ENCODE peak calls at places on chromosomes 6 and 20, in seven cellular contexts. I is colonic mucosa; P is sigmoid colon; Z is fibroblast of mammary gland; A is lower lobe of right lung; F is CD8-positive, alpha-beta T cell; V is psoas muscle. M is an unnamed sample.
A peak's percentile ranks its signal among the peaks of the same experiment; 100 is the strongest.

GRCh38 chr6:158488065-158488464 is 71.8 kb upstream of the TMEM181 start:
- DNase-seq in P (no peak), I (no peak), Z (peak; percentile 98), F (no peak), V (no peak), A (no peak), M (peak; percentile 95)

GRCh38 chr20:58393299-58393698 is 4.3 kb downstream of the VAPB start:
- DNase-seq in V (no peak), F (no peak), I (no peak), Z (peak; percentile 57), A (no peak), P (no peak), M (no peak)

GRCh38 chr6:113352029-113352801 is 504.9 kb upstream of the MARCKS start:
- DNase-seq in F (no peak), I (peak; percentile 60), Z (peak; percentile 72), V (no peak), A (no peak), P (no peak), M (peak; percentile 37)

GRCh38 chr6:15244605-15245360 is 1.1 kb upstream of the JARID2 start:
- DNase-seq in I (peak; percentile 77), A (peak; percentile 84), Z (peak; percentile 69), F (peak; percentile 31), P (peak; percentile 95), V (peak; percentile 96), M (no peak)

GRCh38 chr20:31711416-31712111 is 11.1 kb downstream of the BCL2L1 start:
- DNase-seq in Z (no peak), P (no peak), V (no peak), A (no peak), I (no peak), F (no peak), M (no peak)

GRCh38 chr6:119351005-119351394 is 1.4 kb upstream of the MAN1A1 start:
- DNase-seq in F (no peak), A (no peak), P (no peak), V (no peak), I (no peak), Z (peak; percentile 74), M (no peak)

GRCh38 chr6:159953091-159953581 is 15.7 kb upstream of the IGF2R start:
- DNase-seq in Z (peak; percentile 84), F (no peak), A (peak; percentile 78), P (peak; percentile 71), V (peak; percentile 75), I (peak; percentile 37), M (peak; percentile 93)

GRCh38 chr6:36608788-36609563 is 14.8 kb downstream of the SRSF3 start:
- DNase-seq in A (no peak), V (no peak), Z (no peak), P (peak; percentile 46), F (no peak), I (no peak), M (no peak)

GRCh38 chr6:106439459-106439858 is 78.9 kb downstream of the CRYBG1 start:
- DNase-seq in P (no peak), F (no peak), V (no peak), I (no peak), A (no peak), Z (peak; percentile 41), M (no peak)

GRCh38 chr6:160042014-160042773 is 73.3 kb downstream of the IGF2R start:
- DNase-seq in Z (peak; percentile 91), F (no peak), V (no peak), P (no peak), I (no peak), A (no peak), M (no peak)

GRCh38 chr6:168051648-168052047 is 27.4 kb downstream of the FRMD1 start:
- DNase-seq in V (no peak), A (no peak), Z (no peak), P (no peak), F (no peak), I (no peak), M (no peak)

GRCh38 chr20:32332614-32333013 is 25.5 kb upstream of the ASXL1 start:
- DNase-seq in F (no peak), V (no peak), P (no peak), I (no peak), Z (peak; percentile 86), A (no peak), M (peak; percentile 60)

GRCh38 chr6:42845327-42845694 is 34.1 kb upstream of the RPL7L1 start:
- DNase-seq in V (no peak), P (no peak), A (no peak), F (no peak), I (peak; percentile 68), Z (no peak), M (no peak)

GRCh38 chr6:70849348-70850069 is 107.4 kb downstream of the B3GAT2 start:
- DNase-seq in V (no peak), Z (peak; percentile 4), F (no peak), I (no peak), P (no peak), A (no peak), M (no peak)

GRCh38 chr6:11278207-11278559 is 45.7 kb upstream of the NEDD9 start:
- DNase-seq in A (no peak), F (no peak), P (no peak), Z (no peak), V (no peak), I (no peak), M (no peak)

GRCh38 chr6:142011156-142011555 is 121.6 kb upstream of the GJE1 start:
- DNase-seq in V (no peak), I (no peak), Z (peak; percentile 50), P (no peak), A (no peak), F (no peak), M (no peak)

GRCh38 chr6:142008776-142009175 is 123.9 kb upstream of the GJE1 start:
- DNase-seq in F (no peak), I (no peak), V (no peak), A (no peak), P (no peak), Z (no peak), M (no peak)

GRCh38 chr6:142005044-142005443 is 127.7 kb upstream of the GJE1 start:
- DNase-seq in F (no peak), A (no peak), V (no peak), Z (no peak), I (no peak), P (no peak), M (no peak)

GRCh38 chr6:142009647-142010046 is 123.1 kb upstream of the GJE1 start:
- DNase-seq in I (no peak), P (no peak), V (no peak), A (no peak), Z (no peak), F (no peak), M (peak; percentile 64)

DNA sequence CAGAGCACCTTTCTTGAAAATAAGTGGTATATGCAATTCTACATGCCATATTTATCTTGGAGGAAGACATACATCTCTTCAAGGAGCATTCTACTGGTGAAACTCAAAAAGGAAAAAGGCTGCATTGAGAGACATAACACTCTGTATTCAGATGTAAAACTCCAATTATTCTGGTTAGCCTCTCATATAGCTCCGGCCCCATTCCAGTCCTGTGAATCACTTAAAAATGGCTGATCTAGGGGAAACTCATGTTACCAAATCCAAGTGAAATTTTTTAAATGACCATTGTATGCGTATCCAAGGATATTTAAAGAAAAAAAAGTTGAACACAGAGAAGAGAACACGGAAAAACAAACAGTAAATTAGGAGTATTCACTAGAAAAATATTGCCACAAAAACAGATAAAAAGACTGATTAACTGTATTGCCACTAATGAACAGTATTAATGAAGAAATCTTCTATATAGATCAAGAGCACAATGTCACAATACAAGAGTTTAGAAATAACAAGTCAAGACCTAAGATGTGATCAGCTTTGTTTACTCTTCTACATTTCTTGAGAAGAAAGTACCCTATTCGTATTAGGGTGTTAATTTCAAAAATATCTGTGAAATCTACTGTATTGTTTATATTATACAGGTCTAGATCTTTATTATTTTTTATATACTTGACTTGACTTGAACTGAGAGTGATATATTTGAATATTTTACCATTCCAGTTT is 124.5 kb upstream of the GJE1 start:
- DNase-seq in A (no peak), Z (no peak), P (no peak), F (no peak), V (no peak), I (no peak), M (no peak)
- H3K4me3 ChIP-seq in A (no peak overlapping the region), Z (no peak overlapping the region), P (no peak overlapping the region), F (no peak overlapping the region), V (no peak overlapping the region), I (no peak overlapping the region), M (no peak overlapping the region)

GRCh38 chr6:31495580-31495979 is 2.4 kb upstream of the MICB start:
- DNase-seq in F (no peak), V (no peak), I (no peak), P (no peak), A (no peak), Z (peak; percentile 56), M (no peak)
- H3K4me3 ChIP-seq in F (no peak overlapping the region), V (peak overlapping the region; percentile 67), I (peak overlapping the region; percentile 53), P (no peak overlapping the region), A (peak overlapping the region; percentile 79), Z (peak overlapping the region; percentile 66), M (peak overlapping the region; percentile 53)

GRCh38 chr6:2127484-2127911 is 117.9 kb downstream of the GMDS start:
- DNase-seq in P (peak; percentile 66), V (peak; percentile 75), A (peak; percentile 54), I (no peak), F (no peak), Z (no peak), M (no peak)

GRCh38 chr6:2126351-2126750 is 119.1 kb downstream of the GMDS start:
- DNase-seq in F (no peak), Z (no peak), A (no peak), P (no peak), V (no peak), I (no peak), M (no peak)

GRCh38 chr6:2132911-2133310 is 112.5 kb downstream of the GMDS start:
- DNase-seq in P (no peak), A (no peak), F (no peak), V (no peak), Z (no peak), I (no peak), M (no peak)

GRCh38 chr6:2132416-2132815 is 113.0 kb downstream of the GMDS start:
- DNase-seq in V (no peak), Z (peak; percentile 27), I (no peak), P (no peak), A (no peak), F (no peak), M (no peak)

GRCh38 chr6:2129076-2129695 is 116.2 kb downstream of the GMDS start:
- DNase-seq in P (no peak), A (no peak), I (no peak), V (no peak), Z (no peak), F (no peak), M (no peak)
- H3K4me3 ChIP-seq in P (no peak overlapping the region), A (no peak overlapping the region), I (no peak overlapping the region), V (no peak overlapping the region), Z (no peak overlapping the region), F (no peak overlapping the region), M (no peak overlapping the region)

DNA sequence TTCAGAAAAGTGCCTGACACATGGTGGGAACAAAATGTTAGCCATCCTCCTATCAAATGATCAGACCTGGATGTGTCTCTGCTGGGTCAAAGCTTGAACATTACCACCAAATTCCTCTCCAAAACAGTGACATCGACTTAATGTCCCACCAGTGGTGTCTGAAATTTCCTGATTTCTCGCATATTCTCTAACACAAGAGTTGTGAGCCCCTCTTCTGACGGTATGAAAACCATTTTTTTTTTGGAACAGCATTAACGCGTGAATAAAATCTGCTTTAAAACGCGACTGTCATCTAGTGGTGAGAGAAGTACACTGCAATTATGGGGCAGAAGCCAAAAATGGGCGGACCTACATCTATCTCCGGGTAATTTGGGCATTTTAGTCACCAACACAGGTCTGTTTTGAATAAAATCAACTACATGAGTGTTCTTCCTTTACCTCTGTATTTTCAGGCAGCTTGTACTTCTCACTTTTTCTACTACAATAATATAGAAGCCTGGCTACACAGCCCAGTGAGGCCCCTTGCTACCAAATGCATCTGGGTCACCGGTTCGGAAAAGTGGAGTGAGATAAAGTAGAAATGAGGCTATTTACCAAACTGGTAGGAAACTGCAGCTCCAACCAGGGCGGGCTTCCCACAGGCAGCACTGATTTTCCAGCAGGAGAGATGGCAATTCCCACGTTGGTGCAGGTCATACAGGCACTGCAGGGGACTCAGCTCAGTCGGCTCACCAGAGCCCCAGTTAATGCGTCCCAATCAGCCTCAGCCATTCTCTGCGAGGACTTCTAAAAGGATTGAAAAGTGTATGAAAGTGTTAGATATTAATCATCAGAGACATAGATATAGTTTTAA is 27.4 kb downstream of the MGME1 start:
- DNase-seq in A (no peak), Z (peak; percentile 86), V (no peak), P (no peak), I (peak; percentile 60), F (no peak), M (no peak)
- H3K4me3 ChIP-seq in A (no peak overlapping the region), Z (no peak overlapping the region), V (no peak overlapping the region), P (no peak overlapping the region), I (no peak overlapping the region), F (no peak overlapping the region), M (no peak overlapping the region)